ENCODE peak calls at places on chromosome 1, in six cellular contexts. One of them, this sample, is unnamed.
A peak's percentile ranks its signal among the peaks of the same experiment; 100 is the strongest.

GRCh38 chr1:71638081-71638766 is 557.4 kb upstream of the ZRANB2 start:
- DNase-seq in adrenal gland: no peak
- DNase-seq in iPS-NIHi11: no peak
- DNase-seq in non-pigmented ciliary epithelial cell: peak; percentile 34
- DNase-seq in WTC11: no peak
- DNase-seq in uterus: no peak
- DNase-seq in this sample: no peak

GRCh38 chr1:73537400-73537799 is 660.6 kb downstream of the LRRIQ3 start:
- DNase-seq in adrenal gland: no peak
- DNase-seq in iPS-NIHi11: peak; percentile 8
- DNase-seq in non-pigmented ciliary epithelial cell: no peak
- DNase-seq in WTC11: peak; percentile 55
- DNase-seq in uterus: no peak
- DNase-seq in this sample: no peak

GRCh38 chr1:244952940-244953339 is 88.6 kb upstream of the HNRNPU start:
- DNase-seq in adrenal gland: no peak
- DNase-seq in iPS-NIHi11: no peak
- DNase-seq in non-pigmented ciliary epithelial cell: no peak
- DNase-seq in WTC11: no peak
- DNase-seq in uterus: no peak
- DNase-seq in this sample: no peak

GRCh38 chr1:11790880-11791715 is 14.7 kb downstream of the MTHFR start:
- DNase-seq in adrenal gland: peak; percentile 92
- DNase-seq in iPS-NIHi11: no peak
- DNase-seq in non-pigmented ciliary epithelial cell: peak; percentile 46
- DNase-seq in WTC11: no peak
- DNase-seq in uterus: peak; percentile 93
- DNase-seq in this sample: peak; percentile 81

GRCh38 chr1:22471078-22471477 is 19.4 kb downstream of the ZBTB40 start:
- DNase-seq in adrenal gland: peak; percentile 70
- DNase-seq in iPS-NIHi11: no peak
- DNase-seq in non-pigmented ciliary epithelial cell: no peak
- DNase-seq in WTC11: no peak
- DNase-seq in uterus: peak; percentile 59
- DNase-seq in this sample: no peak

GRCh38 chr1:83769072-83769471 is 229.9 kb downstream of the TTLL7 start:
- DNase-seq in adrenal gland: no peak
- DNase-seq in iPS-NIHi11: no peak
- DNase-seq in non-pigmented ciliary epithelial cell: no peak
- DNase-seq in WTC11: no peak
- DNase-seq in uterus: no peak
- DNase-seq in this sample: no peak

GRCh38 chr1:61079898-61080336 is 2.4 kb upstream of the NFIA start:
- DNase-seq in adrenal gland: peak; percentile 81
- DNase-seq in iPS-NIHi11: peak; percentile 65
- DNase-seq in non-pigmented ciliary epithelial cell: no peak
- DNase-seq in WTC11: peak; percentile 74
- DNase-seq in uterus: peak; percentile 90
- DNase-seq in this sample: peak; percentile 19

GRCh38 chr1:17869826-17870225 is 114.7 kb downstream of the ACTL8 start:
- DNase-seq in adrenal gland: no peak
- DNase-seq in iPS-NIHi11: no peak
- DNase-seq in non-pigmented ciliary epithelial cell: no peak
- DNase-seq in WTC11: no peak
- DNase-seq in uterus: no peak
- DNase-seq in this sample: no peak

GRCh38 chr1:6185151-6185550 is 5.0 kb upstream of the CHD5 start:
- DNase-seq in adrenal gland: no peak
- DNase-seq in iPS-NIHi11: no peak
- DNase-seq in non-pigmented ciliary epithelial cell: peak; percentile 48
- DNase-seq in WTC11: no peak
- DNase-seq in uterus: no peak
- DNase-seq in this sample: peak; percentile 63

GRCh38 chr1:201139306-201139705 is 12.3 kb upstream of the ASCL5 start:
- DNase-seq in adrenal gland: no peak
- DNase-seq in iPS-NIHi11: no peak
- DNase-seq in non-pigmented ciliary epithelial cell: no peak
- DNase-seq in WTC11: no peak
- DNase-seq in uterus: no peak
- DNase-seq in this sample: no peak

GRCh38 chr1:245278846-245279245 is 124.1 kb downstream of the KIF26B start:
- DNase-seq in adrenal gland: no peak
- DNase-seq in iPS-NIHi11: no peak
- DNase-seq in non-pigmented ciliary epithelial cell: no peak
- DNase-seq in WTC11: no peak
- DNase-seq in uterus: no peak
- DNase-seq in this sample: no peak

This sample was measured in BJ.